ENCODE peak calls at places on chromosomes 5 and 9, in ten cellular contexts. One of them, this sample, is unnamed.

GRCh38 chr9:123617952-123618678 is 262.1 kb downstream of the CRB2 start:
- DNase-seq in sigmoid colon: no peak
- DNase-seq in HTR-8/SVneo: no peak
- DNase-seq in D721Med: no peak
- DNase-seq in NCI-H82: no peak
- DNase-seq in GDM1: no peak
- DNase-seq in NCI-H524: no peak
- DNase-seq in ascending aorta: no peak
- DNase-seq in H4: no peak
- DNase-seq in NCI-H1105: no peak
- DNase-seq in this sample: no peak

GRCh38 chr9:137499416-137499815 is 40.3 kb upstream of the NSMF start:
- DNase-seq in GDM1: no peak
- DNase-seq in H4: no peak
- DNase-seq in D721Med: no peak
- DNase-seq in NCI-H1105: no peak
- DNase-seq in NCI-H524: no peak
- DNase-seq in ascending aorta: no peak
- DNase-seq in NCI-H82: no peak
- DNase-seq in HTR-8/SVneo: no peak
- DNase-seq in sigmoid colon: no peak
- DNase-seq in this sample: no peak

GRCh38 chr9:71984388-71985069 is 73.1 kb downstream of the C9orf85 start:
- DNase-seq in GDM1: no peak
- DNase-seq in NCI-H82: peak; percentile 7
- DNase-seq in ascending aorta: no peak
- DNase-seq in NCI-H524: no peak
- DNase-seq in sigmoid colon: no peak
- DNase-seq in HTR-8/SVneo: no peak
- DNase-seq in H4: peak; percentile 31
- DNase-seq in NCI-H1105: no peak
- DNase-seq in D721Med: no peak
- DNase-seq in this sample: no peak

GRCh38 chr9:115672477-115673316 is 480.9 kb upstream of the PAPPA start:
- DNase-seq in GDM1: no peak
- DNase-seq in NCI-H1105: no peak
- DNase-seq in NCI-H524: no peak
- DNase-seq in HTR-8/SVneo: peak; percentile 50
- DNase-seq in sigmoid colon: no peak
- DNase-seq in H4: peak; percentile 94
- DNase-seq in NCI-H82: no peak
- DNase-seq in D721Med: no peak
- DNase-seq in ascending aorta: peak; percentile 77
- DNase-seq in this sample: no peak

GRCh38 chr9:30524311-30524710 is 1860.1 kb upstream of the ACO1 start:
- DNase-seq in NCI-H524: no peak
- DNase-seq in GDM1: no peak
- DNase-seq in D721Med: no peak
- DNase-seq in NCI-H82: no peak
- DNase-seq in ascending aorta: no peak
- DNase-seq in sigmoid colon: no peak
- DNase-seq in H4: no peak
- DNase-seq in HTR-8/SVneo: no peak
- DNase-seq in NCI-H1105: no peak
- DNase-seq in this sample: no peak

GRCh38 chr9:82101475-82101874 is 112.9 kb downstream of the SPATA31D1 start:
- DNase-seq in sigmoid colon: no peak
- DNase-seq in NCI-H524: no peak
- DNase-seq in D721Med: no peak
- DNase-seq in NCI-H1105: no peak
- DNase-seq in HTR-8/SVneo: no peak
- DNase-seq in H4: no peak
- DNase-seq in ascending aorta: no peak
- DNase-seq in NCI-H82: no peak
- DNase-seq in GDM1: no peak
- DNase-seq in this sample: no peak

GRCh38 chr9:132586830-132587483 is 4.6 kb downstream of the BARHL1 start:
- DNase-seq in HTR-8/SVneo: no peak
- DNase-seq in sigmoid colon: no peak
- DNase-seq in H4: no peak
- DNase-seq in NCI-H524: no peak
- DNase-seq in GDM1: no peak
- DNase-seq in NCI-H82: no peak
- DNase-seq in ascending aorta: no peak
- DNase-seq in NCI-H1105: no peak
- DNase-seq in D721Med: no peak
- DNase-seq in this sample: no peak

GRCh38 chr5:145791866-145792265 is 43.3 kb downstream of the PRELID2 start:
- DNase-seq in HTR-8/SVneo: no peak
- DNase-seq in NCI-H524: no peak
- DNase-seq in ascending aorta: no peak
- DNase-seq in D721Med: no peak
- DNase-seq in NCI-H82: no peak
- DNase-seq in NCI-H1105: no peak
- DNase-seq in H4: no peak
- DNase-seq in GDM1: no peak
- DNase-seq in sigmoid colon: no peak
- DNase-seq in this sample: no peak

GRCh38 chr5:54361683-54362411 is 51.5 kb upstream of the ARL15 start:
- DNase-seq in GDM1: no peak
- DNase-seq in D721Med: no peak
- DNase-seq in HTR-8/SVneo: no peak
- DNase-seq in NCI-H82: no peak
- DNase-seq in NCI-H1105: no peak
- DNase-seq in H4: no peak
- DNase-seq in sigmoid colon: no peak
- DNase-seq in NCI-H524: no peak
- DNase-seq in ascending aorta: no peak
- DNase-seq in this sample: no peak

GRCh38 chr9:91426123-91426745 is 2.6 kb upstream of the NFIL3 start:
- DNase-seq in NCI-H82: peak; percentile 50
- DNase-seq in ascending aorta: no peak
- DNase-seq in GDM1: peak; percentile 20
- DNase-seq in NCI-H524: peak; percentile 22
- DNase-seq in D721Med: no peak
- DNase-seq in sigmoid colon: no peak
- DNase-seq in HTR-8/SVneo: peak; percentile 61
- DNase-seq in NCI-H1105: no peak
- DNase-seq in H4: peak; percentile 48
- DNase-seq in this sample: no peak

GRCh38 chr9:130665431-130666392 is 1.3 kb downstream of the PRDM12 start:
- DNase-seq in ascending aorta: no peak
- DNase-seq in GDM1: no peak
- DNase-seq in NCI-H1105: no peak
- DNase-seq in NCI-H82: no peak
- DNase-seq in H4: no peak
- DNase-seq in HTR-8/SVneo: no peak
- DNase-seq in sigmoid colon: no peak
- DNase-seq in D721Med: no peak
- DNase-seq in NCI-H524: no peak
- DNase-seq in this sample: no peak

GRCh38 chr5:72817639-72818266 is 1.3 kb downstream of the TNPO1 start:
- DNase-seq in D721Med: no peak
- DNase-seq in GDM1: no peak
- DNase-seq in ascending aorta: no peak
- DNase-seq in NCI-H1105: no peak
- DNase-seq in sigmoid colon: no peak
- DNase-seq in NCI-H82: peak; percentile 4
- DNase-seq in NCI-H524: no peak
- DNase-seq in H4: no peak
- DNase-seq in HTR-8/SVneo: no peak
- DNase-seq in this sample: no peak

GRCh38 chr5:152532714-152533113 is 127.6 kb upstream of the NMUR2 start:
- DNase-seq in H4: peak; percentile 15
- DNase-seq in NCI-H82: peak; percentile 81
- DNase-seq in HTR-8/SVneo: peak; percentile 41
- DNase-seq in NCI-H524: peak; percentile 24
- DNase-seq in D721Med: no peak
- DNase-seq in ascending aorta: no peak
- DNase-seq in GDM1: no peak
- DNase-seq in sigmoid colon: no peak
- DNase-seq in NCI-H1105: peak; percentile 26
- DNase-seq in this sample: no peak

This sample was measured in T-helper 17 cell.